ENCODE peak calls at places on chromosomes 3 and 15, in seven cellular contexts. R is cerebellum; T is progenitor cell of endocrine pancreas; A is HT1080; V is B cell; B is spleen; N is stimulated activated CD8-positive, alpha-beta memory T cell treated with anti-CD3 and anti-CD28 coated beads, Interleukin-7, amount 100 ng/mL, for 1 hour. F is an unnamed sample.

GRCh38 chr3:119681279-119681678 is 4.1 kb upstream of the COX17 start:
- DNase-seq in V (no peak), B (no peak), A (peak; percentile 38), N (no peak), T (no peak), R (no peak), F (no peak)

GRCh38 chr3:133329626-133330025 is 70.2 kb upstream of the BFSP2 start:
- DNase-seq in B (no peak), V (no peak), T (no peak), N (no peak), A (no peak), R (no peak), F (no peak)

GRCh38 chr3:32110233-32110760 is 3.9 kb downstream of the GPD1L start:
- DNase-seq in A (no peak), T (no peak), N (no peak), B (no peak), V (no peak), R (no peak), F (no peak)

GRCh38 chr15:41597787-41598186 is 38.8 kb downstream of the TYRO3 start:
- DNase-seq in B (no peak), T (no peak), N (no peak), V (no peak), A (no peak), R (peak; percentile 65), F (no peak)

GRCh38 chr15:57334257-57334656 is 42.0 kb upstream of the CGNL1 start:
- DNase-seq in N (no peak), T (no peak), A (peak; percentile 90), V (no peak), R (no peak), B (no peak), F (no peak)

GRCh38 chr15:77865106-77865630 is 212.3 kb downstream of the TBC1D2B start:
- DNase-seq in T (no peak), V (no peak), B (peak; percentile 52), R (no peak), N (no peak), A (no peak), F (no peak)

GRCh38 chr3:104805042-104805441 is 561.7 kb upstream of the ALCAM start:
- DNase-seq in R (no peak), B (no peak), N (no peak), A (no peak), V (no peak), T (no peak), F (no peak)

GRCh38 chr3:24060055-24060454 is 115.0 kb downstream of the NR1D2 start:
- DNase-seq in B (no peak), T (no peak), R (no peak), V (no peak), A (no peak), N (no peak), F (no peak)

GRCh38 chr15:85563328-85563727 is 182.9 kb downstream of the AKAP13 start:
- DNase-seq in V (no peak), B (no peak), R (no peak), T (no peak), N (no peak), A (no peak), F (no peak)

GRCh38 chr3:116444819-116445290 is 432 bp downstream of the LSAMP start:
- DNase-seq in N (no peak), B (no peak), V (no peak), A (no peak), R (peak; percentile 48), T (no peak), F (no peak)

GRCh38 chr3:17974206-17974841 is 231.9 kb upstream of the TBC1D5 start:
- DNase-seq in B (no peak), A (no peak), T (no peak), R (no peak), V (no peak), N (no peak), F (no peak)

GRCh38 chr3:62824965-62825592 is 50.1 kb downstream of the CADPS start:
- DNase-seq in B (no peak), R (no peak), V (no peak), N (no peak), A (no peak), T (no peak), F (no peak)